ENCODE peak calls at places on chromosomes 16 and 17, in nine cellular contexts. F is PC-9, K is WERI-Rb-1, X is body of pancreas, G is GM23248, A is uterus, M is IMR-90, C is SJSA1, J is AG04450. O is an unnamed sample. For H3K27me3, the result is how much of the 10 kb centered on the place peaks cover.

GRCh38 chr16:71631776-71632175 is 5.8 kb downstream of the MARVELD3 start:
- DNase-seq in F (no peak), K (no peak), X (no peak), G (no peak), A (no peak), M (no peak), C (no peak), J (no peak), O (no peak)

GRCh38 chr16:89505204-89506112 is 2.7 kb upstream of the SPG7 start:
- DNase-seq in F (peak), K (no peak), X (peak), G (peak), A (peak), M (peak), C (peak), J (peak), O (peak)

GRCh38 chr16:11141409-11142260 is 114.4 kb downstream of the SOCS1 start:
- DNase-seq in F (no peak), K (no peak), X (no peak), G (no peak), A (no peak), M (no peak), C (no peak), J (no peak), O (no peak)

GRCh38 chr16:72400257-72401078 is 228.5 kb upstream of the PMFBP1 start:
- DNase-seq in F (peak), K (peak), X (peak), G (peak), A (no peak), M (peak), C (no peak), J (peak), O (peak)

GRCh38 chr16:57740423-57741071 is 5.0 kb downstream of the KATNB1 start:
- DNase-seq in F (no peak), K (no peak), X (no peak), G (no peak), A (no peak), M (no peak), C (peak), J (no peak), O (no peak)

GRCh38 chr17:3695129-3695722 is 729 bp downstream of the P2RX5 start:
- DNase-seq in F (peak), K (peak), X (peak), G (peak), A (no peak), M (no peak), C (no peak), J (no peak), O (peak)

GRCh38 chr17:80225230-80225629 is 5.0 kb downstream of the SLC26A11 start:
- DNase-seq in F (no peak), K (no peak), X (no peak), G (no peak), A (no peak), M (no peak), C (no peak), J (no peak), O (no peak)

GRCh38 chr16:4700380-4700996 is 7.1 kb downstream of the NUDT16L1 start:
- DNase-seq in F (no peak), K (no peak), X (no peak), G (no peak), A (no peak), M (no peak), C (no peak), J (no peak), O (no peak)

GRCh38 chr16:70747703-70748631 is 53.0 kb downstream of the VAC14 start:
- DNase-seq in F (peak), K (no peak), X (no peak), G (no peak), A (no peak), M (peak), C (no peak), J (no peak), O (peak)

GRCh38 chr16:70740919-70741778 is 55.3 kb upstream of the MTSS2 start:
- DNase-seq in F (no peak), K (no peak), X (no peak), G (peak), A (no peak), M (peak), C (no peak), J (no peak), O (no peak)

GRCh38 chr16:89115216-89115949 is 21.7 kb downstream of the ACSF3 start:
- DNase-seq in F (peak), K (no peak), X (peak), G (no peak), A (no peak), M (no peak), C (peak), J (no peak), O (peak)

GRCh38 chr17:66207936-66208335 is 16.0 kb upstream of the CEP112 start:
- DNase-seq in F (no peak), K (no peak), X (no peak), G (no peak), A (no peak), M (no peak), C (no peak), J (no peak), O (no peak)

GRCh38 chr17:30116345-30116660 is 313 bp upstream of the NSRP1 start:
- DNase-seq in F (no peak), K (no peak), X (no peak), G (no peak), A (no peak), M (no peak), C (no peak), J (no peak), O (no peak)

GRCh38 chr16:52553322-52553721 is 6.4 kb upstream of the TOX3 start:
- DNase-seq in F (no peak), K (no peak), X (no peak), G (no peak), A (no peak), M (no peak), C (no peak), J (no peak), O (no peak)

GRCh38 chr17:76095943-76096342 is 7.6 kb downstream of the EXOC7 start:
- DNase-seq in F (no peak), K (no peak), X (no peak), G (no peak), A (no peak), M (no peak), C (no peak), J (no peak), O (no peak)

GRCh38 chr16:57536306-57537193 is at the start of gene CCDC102A:
- DNase-seq in F (no peak), K (peak), X (peak), G (peak), A (peak), M (no peak), C (peak), J (no peak), O (no peak)

GRCh38 chr17:65662166-65662565 is 100.7 kb upstream of the AXIN2 start:
- DNase-seq in F (no peak), K (no peak), X (no peak), G (peak), A (no peak), M (peak), C (no peak), J (no peak), O (no peak)

GRCh38 chr17:6752068-6752909 is 3.6 kb upstream of the XAF1 start:
- DNase-seq in F (peak), K (no peak), X (peak), G (peak), A (peak), M (peak), C (peak), J (peak), O (peak)

GRCh38 chr17:63041722-63042121 is 75.7 kb downstream of the TANC2 start:
- DNase-seq in F (no peak), K (no peak), X (no peak), G (no peak), A (no peak), M (no peak), C (no peak), J (no peak), O (no peak)
- H3K27ac ChIP-seq in F (no peak), K (no peak), X (no peak), G (no peak), A (no peak), M (no peak), C (no peak), J (no peak), O (peak)

GRCh38 chr16:785563-786535 is 2.3 kb downstream of the RPUSD1 start:
- DNase-seq in F (peak), K (peak), X (peak), G (peak), A (peak), M (peak), C (no peak), J (no peak), O (no peak)

GRCh38 chr16:788399-789126 is at the start of gene CHTF18:
- DNase-seq in F (peak), K (peak), X (peak), G (peak), A (peak), M (peak), C (peak), J (peak), O (peak)

GRCh38 chr16:787978-788398 is at the start of gene RPUSD1:
- DNase-seq in F (no peak), K (no peak), X (no peak), G (no peak), A (no peak), M (no peak), C (no peak), J (no peak), O (no peak)

GRCh38 chr16:789451-789850 is 1.0 kb downstream of the CHTF18 start:
- DNase-seq in F (no peak), K (no peak), X (no peak), G (no peak), A (no peak), M (no peak), C (no peak), J (no peak), O (no peak)

DNA sequence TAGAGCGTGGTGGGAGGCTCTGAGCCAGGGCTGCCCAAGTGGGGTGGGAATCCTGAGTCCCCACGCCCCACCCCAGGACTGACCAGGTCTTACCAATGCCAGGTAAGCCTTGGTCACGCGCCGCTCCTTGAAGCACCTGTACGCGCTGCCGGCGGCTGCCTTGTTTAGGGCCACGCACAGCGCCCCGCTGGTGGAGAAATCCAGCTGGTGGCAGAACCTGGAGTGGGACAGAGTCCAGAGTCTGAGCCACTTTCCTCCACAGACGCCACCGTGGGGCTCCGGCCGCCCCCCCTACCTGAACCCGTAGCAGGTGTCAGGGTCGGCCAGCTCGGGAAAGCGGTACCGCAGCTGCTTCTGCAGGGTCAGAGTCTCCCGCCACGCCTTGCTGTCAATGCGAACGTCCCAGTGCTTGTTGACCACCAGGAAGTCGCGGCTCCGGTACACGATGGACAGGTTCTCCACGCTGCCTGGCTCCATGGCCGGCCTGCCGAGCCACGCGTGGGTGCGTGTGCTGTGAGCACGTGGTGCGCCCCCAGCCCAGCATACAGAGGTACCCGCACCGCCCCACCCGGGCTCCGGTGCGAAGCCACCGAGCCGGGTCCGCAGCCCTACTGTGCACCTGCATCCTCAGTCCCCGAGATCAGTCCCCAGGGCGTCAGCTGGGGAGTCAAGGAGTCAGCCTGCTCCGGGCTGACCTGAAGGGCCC is 767 bp downstream of the RPUSD1 start:
- DNase-seq in F (no peak), K (no peak), X (no peak), G (peak), A (no peak), M (no peak), C (no peak), J (no peak), O (no peak)
- H3K27me3 ChIP-seq in F (under half), K (under half), X (under half), G (under half), A (under half), M (under half), C (under half), J (under half), O (under half)

DNA sequence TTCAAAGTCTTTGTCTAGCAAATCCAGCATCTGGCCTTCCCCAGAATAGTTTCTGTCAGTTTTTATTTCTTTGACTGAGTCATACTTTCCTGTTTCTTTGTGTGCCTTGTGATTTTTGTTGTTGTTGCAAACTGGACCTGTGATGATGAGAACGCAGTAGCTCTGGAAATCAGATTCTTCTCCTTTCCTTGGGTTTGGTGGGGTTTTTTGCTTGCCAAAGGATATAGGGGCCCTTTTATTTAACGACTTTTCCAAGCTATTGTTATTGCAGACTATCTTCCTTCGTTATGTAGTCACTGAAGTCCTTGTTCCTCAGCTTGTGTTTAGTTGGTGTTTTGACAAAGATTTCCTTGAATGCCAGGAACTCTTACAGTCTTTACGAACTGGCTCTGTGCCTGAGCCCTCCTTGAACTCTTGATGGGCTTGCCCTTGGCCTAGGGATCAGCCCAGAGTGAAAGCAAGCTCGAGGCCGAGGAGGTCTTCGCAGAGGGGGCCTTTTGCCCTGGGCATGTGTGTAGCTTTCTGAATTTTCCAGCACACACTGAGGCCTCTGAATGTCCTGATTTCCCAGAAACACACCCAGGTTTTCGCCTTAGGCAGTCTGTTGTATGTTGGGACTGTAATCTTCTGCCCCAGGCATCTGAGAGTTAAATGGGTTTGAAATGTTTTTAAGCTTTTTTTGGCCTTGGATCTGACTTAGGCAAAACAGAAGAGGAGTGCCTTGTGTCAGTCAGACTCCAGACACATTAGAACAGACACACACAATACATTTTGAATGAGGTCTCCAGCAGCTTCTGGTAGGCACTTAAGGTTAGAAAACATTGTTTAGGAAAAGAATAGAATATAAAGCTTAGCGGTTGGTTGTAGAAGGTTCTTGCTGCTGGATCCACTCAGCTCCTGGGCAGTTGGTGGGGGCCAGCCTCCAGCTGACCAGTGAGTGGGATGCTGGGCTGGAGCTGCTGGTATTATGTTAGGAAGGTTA is 17.0 kb downstream of the FOXK2 start:
- DNase-seq in F (no peak), K (no peak), X (peak), G (peak), A (peak), M (peak), C (no peak), J (peak), O (no peak)
- H3K4me3 ChIP-seq in F (no peak), K (no peak), X (no peak), G (peak), A (peak), M (peak), C (no peak), J (peak), O (no peak)

GRCh38 chr16:30374538-30374937 is at the start of gene MYL11:
- DNase-seq in F (no peak), K (no peak), X (no peak), G (no peak), A (no peak), M (no peak), C (no peak), J (no peak), O (no peak)

GRCh38 chr16:30377812-30378235 is 3.2 kb downstream of the MYL11 start:
- DNase-seq in F (peak), K (peak), X (peak), G (peak), A (peak), M (peak), C (peak), J (peak), O (peak)

GRCh38 chr16:30375830-30376229 is 1.2 kb downstream of the MYL11 start:
- DNase-seq in F (no peak), K (no peak), X (no peak), G (no peak), A (no peak), M (no peak), C (no peak), J (no peak), O (peak)

GRCh38 chr16:30377050-30377811 is 2.6 kb downstream of the MYL11 start:
- DNase-seq in F (no peak), K (no peak), X (no peak), G (no peak), A (no peak), M (no peak), C (no peak), J (no peak), O (no peak)

GRCh38 chr16:30376508-30376907 is 1.9 kb downstream of the MYL11 start:
- DNase-seq in F (no peak), K (peak), X (no peak), G (no peak), A (no peak), M (no peak), C (no peak), J (no peak), O (peak)
- H3K27ac ChIP-seq in F (peak), K (peak), X (peak), G (no peak), A (peak), M (no peak), C (no peak), J (no peak), O (peak)

DNA sequence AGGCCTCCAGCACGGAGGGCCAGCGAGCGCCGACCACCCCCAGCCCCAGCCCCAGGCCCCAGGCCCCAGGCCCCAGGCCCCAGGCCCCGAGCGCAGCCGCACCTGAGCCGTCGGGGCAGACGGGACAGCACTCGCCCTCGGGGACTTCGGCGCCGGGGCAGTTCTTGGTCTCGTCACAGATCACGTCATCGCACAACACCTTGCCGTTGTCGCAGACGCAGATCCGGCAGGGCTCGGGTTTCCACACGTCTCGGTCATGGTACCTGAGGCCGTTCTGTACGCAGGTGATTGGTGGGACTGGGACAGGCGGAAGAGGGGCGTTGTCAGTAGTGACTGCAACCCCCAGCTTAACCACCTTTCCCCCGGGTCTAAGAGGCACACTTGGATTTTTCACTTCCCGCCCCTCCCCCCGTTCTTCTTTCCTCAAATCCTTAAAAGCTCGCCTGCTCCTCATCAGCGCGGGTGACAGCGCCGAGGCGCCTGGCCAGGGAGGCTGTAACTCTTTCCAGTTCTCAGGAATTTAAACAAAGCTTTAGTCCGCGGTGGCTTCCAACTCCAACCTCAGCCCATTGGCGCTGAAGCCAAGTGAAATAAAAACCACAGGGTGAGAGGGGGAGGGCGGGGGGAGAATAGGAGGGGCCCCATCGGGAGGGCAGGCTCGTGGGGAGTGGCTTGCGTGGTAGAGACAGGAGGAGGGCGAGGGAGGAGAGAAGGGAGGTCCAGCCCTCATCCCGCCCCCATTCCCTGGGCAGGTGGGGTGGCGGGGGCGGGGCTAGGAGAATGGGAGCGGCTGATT is 1.6 kb downstream of the COL1A1 start:
- DNase-seq in F (peak), K (peak), X (peak), G (peak), A (peak), M (peak), C (peak), J (peak), O (peak)
- H3K27me3 ChIP-seq in F (under half), K (under half), X (under half), G (under half), A (under half), M (under half), C (under half), J (under half), O (under half)

DNA sequence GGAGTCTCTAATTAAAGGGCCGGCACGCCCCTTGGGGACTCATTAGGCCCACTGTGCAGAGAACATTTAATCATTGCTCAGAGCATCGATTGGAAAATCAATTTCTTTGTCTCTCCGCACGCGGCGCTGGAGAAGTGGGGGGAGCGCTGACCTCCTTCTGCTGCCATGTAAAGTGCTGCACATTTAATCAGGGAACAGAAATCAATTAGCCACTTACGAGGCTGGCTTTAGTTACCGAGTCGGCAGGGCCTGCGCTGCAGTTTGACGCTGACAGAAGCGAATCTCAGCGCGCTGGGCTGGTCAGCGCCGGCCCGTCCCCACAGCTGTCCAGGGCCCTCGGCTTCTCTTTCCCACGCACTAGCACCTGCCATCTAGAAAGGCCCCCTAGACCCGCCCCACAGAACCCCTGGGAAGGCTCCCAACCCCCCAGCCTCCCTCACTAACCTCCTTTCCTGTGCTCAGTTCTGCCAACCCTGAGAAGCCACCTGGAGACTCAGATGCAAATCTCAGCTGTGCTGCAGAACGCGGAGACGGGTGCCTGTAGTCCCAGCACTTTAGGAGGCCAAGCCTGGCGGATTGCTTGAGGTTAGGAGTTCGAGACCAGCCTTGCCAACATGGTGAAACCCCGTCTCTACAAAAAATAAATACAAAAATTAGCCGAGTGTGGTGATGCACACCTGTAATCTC is 20.3 kb upstream of the C1QL1 start:
- DNase-seq in F (no peak), K (no peak), X (peak), G (no peak), A (no peak), M (no peak), C (no peak), J (no peak), O (no peak)
- H3K4me3 ChIP-seq in F (no peak), K (no peak), X (no peak), G (no peak), A (no peak), M (no peak), C (no peak), J (no peak), O (peak)

O was measured in SJCRH30.